ENCODE peak calls at places on chromosomes 1 and 21, in nine cellular contexts. One of them, this sample, is unnamed.

GRCh38 chr21:27192286-27192685 is 225.4 kb upstream of the ADAMTS5 start:
- DNase-seq in fibroblast of lung: peak
- DNase-seq in left lung: no peak
- DNase-seq in lung: no peak
- DNase-seq in RWPE2: no peak
- DNase-seq in PC-3: no peak
- DNase-seq in uterus: no peak
- DNase-seq in transverse colon: no peak
- DNase-seq in cardiac muscle cell: no peak
- DNase-seq in this sample: no peak

GRCh38 chr1:76203132-76203531 is 128.6 kb downstream of the ST6GALNAC3 start:
- DNase-seq in fibroblast of lung: no peak
- DNase-seq in left lung: no peak
- DNase-seq in uterus: no peak
- DNase-seq in transverse colon: no peak
- DNase-seq in PC-3: no peak
- DNase-seq in RWPE2: no peak
- DNase-seq in lung: no peak
- DNase-seq in cardiac muscle cell: no peak
- DNase-seq in this sample: no peak

GRCh38 chr1:161738627-161739287 is 10.8 kb upstream of the DUSP12 start:
- DNase-seq in RWPE2: no peak
- DNase-seq in left lung: peak
- DNase-seq in PC-3: peak
- DNase-seq in transverse colon: peak
- DNase-seq in uterus: no peak
- DNase-seq in cardiac muscle cell: peak
- DNase-seq in fibroblast of lung: peak
- DNase-seq in lung: no peak
- DNase-seq in this sample: peak

GRCh38 chr1:77282187-77282865 is 507 bp downstream of the AK5 start:
- DNase-seq in lung: no peak
- DNase-seq in transverse colon: no peak
- DNase-seq in RWPE2: peak
- DNase-seq in uterus: no peak
- DNase-seq in cardiac muscle cell: no peak
- DNase-seq in left lung: no peak
- DNase-seq in fibroblast of lung: peak
- DNase-seq in PC-3: peak
- DNase-seq in this sample: peak

GRCh38 chr1:186139706-186140105 is 235.3 kb downstream of the TPR start:
- DNase-seq in left lung: no peak
- DNase-seq in PC-3: no peak
- DNase-seq in RWPE2: no peak
- DNase-seq in uterus: no peak
- DNase-seq in transverse colon: no peak
- DNase-seq in lung: no peak
- DNase-seq in fibroblast of lung: peak
- DNase-seq in cardiac muscle cell: peak
- DNase-seq in this sample: no peak

GRCh38 chr1:226763741-226764264 is 24.7 kb upstream of the ITPKB start:
- DNase-seq in lung: no peak
- DNase-seq in fibroblast of lung: peak
- DNase-seq in RWPE2: peak
- DNase-seq in transverse colon: no peak
- DNase-seq in PC-3: peak
- DNase-seq in cardiac muscle cell: peak
- DNase-seq in uterus: peak
- DNase-seq in left lung: no peak
- DNase-seq in this sample: peak

GRCh38 chr1:16348414-16349182 is 3.7 kb downstream of the FBXO42 start:
- DNase-seq in cardiac muscle cell: peak
- DNase-seq in left lung: no peak
- DNase-seq in transverse colon: no peak
- DNase-seq in RWPE2: no peak
- DNase-seq in lung: no peak
- DNase-seq in uterus: no peak
- DNase-seq in PC-3: peak
- DNase-seq in fibroblast of lung: peak
- DNase-seq in this sample: no peak

GRCh38 chr1:52659851-52660596 is 27.1 kb downstream of the SHISAL2A start:
- DNase-seq in transverse colon: no peak
- DNase-seq in fibroblast of lung: no peak
- DNase-seq in PC-3: peak
- DNase-seq in cardiac muscle cell: no peak
- DNase-seq in left lung: no peak
- DNase-seq in lung: no peak
- DNase-seq in uterus: no peak
- DNase-seq in RWPE2: no peak
- DNase-seq in this sample: no peak

GRCh38 chr1:89527256-89527655 is 2.6 kb downstream of the LRRC8B start:
- DNase-seq in PC-3: no peak
- DNase-seq in transverse colon: no peak
- DNase-seq in uterus: no peak
- DNase-seq in fibroblast of lung: no peak
- DNase-seq in lung: no peak
- DNase-seq in RWPE2: no peak
- DNase-seq in left lung: no peak
- DNase-seq in cardiac muscle cell: no peak
- DNase-seq in this sample: no peak

GRCh38 chr1:89527750-89528381 is 3.2 kb downstream of the LRRC8B start:
- DNase-seq in RWPE2: no peak
- DNase-seq in lung: no peak
- DNase-seq in cardiac muscle cell: no peak
- DNase-seq in transverse colon: no peak
- DNase-seq in PC-3: no peak
- DNase-seq in uterus: no peak
- DNase-seq in fibroblast of lung: no peak
- DNase-seq in left lung: no peak
- DNase-seq in this sample: no peak

GRCh38 chr1:89523597-89524368 is 846 bp upstream of the LRRC8B start:
- DNase-seq in uterus: peak
- DNase-seq in lung: no peak
- DNase-seq in PC-3: peak
- DNase-seq in RWPE2: no peak
- DNase-seq in cardiac muscle cell: peak
- DNase-seq in transverse colon: peak
- DNase-seq in left lung: no peak
- DNase-seq in fibroblast of lung: peak
- DNase-seq in this sample: peak

GRCh38 chr1:89524369-89525168 is at the start of gene LRRC8B:
- DNase-seq in PC-3: peak
- DNase-seq in left lung: peak
- DNase-seq in transverse colon: peak
- DNase-seq in fibroblast of lung: peak
- DNase-seq in uterus: peak
- DNase-seq in RWPE2: peak
- DNase-seq in lung: peak
- DNase-seq in cardiac muscle cell: peak
- DNase-seq in this sample: peak

DNA sequence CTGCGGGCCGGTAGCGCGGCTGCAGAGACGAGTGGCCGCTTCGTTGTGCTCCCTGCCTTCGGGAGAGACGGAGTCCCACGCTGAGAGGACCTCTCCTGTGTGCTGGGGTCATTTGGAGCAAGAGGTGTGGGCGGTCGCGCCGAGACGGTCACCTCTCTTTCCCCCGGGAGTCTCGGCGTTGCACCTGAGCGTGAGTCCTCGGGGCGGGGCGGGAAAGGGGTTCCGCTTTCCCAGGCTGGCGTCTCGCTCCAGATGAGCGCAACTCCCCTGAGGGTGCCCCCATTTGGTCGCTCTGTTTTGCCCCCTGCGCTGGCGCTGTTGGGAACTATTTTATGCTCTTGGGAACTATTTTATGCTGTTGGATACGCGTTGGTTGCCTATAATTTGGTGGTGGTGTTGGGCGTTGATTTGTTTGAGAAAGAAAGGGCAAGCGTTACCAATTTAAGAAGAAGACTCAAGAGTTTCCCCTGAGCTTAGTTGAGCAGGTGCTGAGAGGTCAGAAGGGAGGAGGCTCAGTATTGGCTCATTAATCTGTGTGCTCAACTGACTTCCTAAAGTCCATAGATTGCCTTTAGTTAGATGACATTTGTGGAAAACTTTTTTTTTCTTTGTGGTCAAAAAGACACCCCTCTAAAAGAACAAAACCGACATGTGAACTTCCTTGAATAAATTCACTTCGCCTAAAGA is 683 bp downstream of the LRRC8B start:
- DNase-seq in uterus: peak
- DNase-seq in PC-3: no peak
- DNase-seq in cardiac muscle cell: peak
- DNase-seq in RWPE2: peak
- DNase-seq in left lung: peak
- DNase-seq in fibroblast of lung: peak
- DNase-seq in transverse colon: no peak
- DNase-seq in lung: peak
- DNase-seq in this sample: peak
- TF ChIP-seq CTCF in uterus: no peak
- TF ChIP-seq CTCF in PC-3: no peak
- TF ChIP-seq CTCF in cardiac muscle cell: peak
- TF ChIP-seq CTCF in RWPE2: no peak
- TF ChIP-seq CTCF in left lung: no peak
- TF ChIP-seq CTCF in fibroblast of lung: no peak
- TF ChIP-seq CTCF in transverse colon: no peak
- TF ChIP-seq CTCF in lung: no peak
- TF ChIP-seq CTCF in this sample: no peak

GRCh38 chr1:19445417-19446342 is 39.7 kb downstream of the CAPZB start:
- DNase-seq in PC-3: no peak
- DNase-seq in left lung: no peak
- DNase-seq in uterus: no peak
- DNase-seq in cardiac muscle cell: no peak
- DNase-seq in transverse colon: no peak
- DNase-seq in lung: no peak
- DNase-seq in RWPE2: no peak
- DNase-seq in fibroblast of lung: no peak
- DNase-seq in this sample: no peak
- TF ChIP-seq CTCF in PC-3: peak
- TF ChIP-seq CTCF in left lung: no peak
- TF ChIP-seq CTCF in uterus: no peak
- TF ChIP-seq CTCF in cardiac muscle cell: peak
- TF ChIP-seq CTCF in transverse colon: peak
- TF ChIP-seq CTCF in lung: no peak
- TF ChIP-seq CTCF in RWPE2: peak
- TF ChIP-seq CTCF in fibroblast of lung: peak
- TF ChIP-seq CTCF in this sample: no peak

GRCh38 chr1:169456029-169456428 is 28.8 kb upstream of the CCDC181 start:
- DNase-seq in cardiac muscle cell: peak
- DNase-seq in left lung: no peak
- DNase-seq in uterus: no peak
- DNase-seq in RWPE2: no peak
- DNase-seq in PC-3: peak
- DNase-seq in lung: no peak
- DNase-seq in transverse colon: no peak
- DNase-seq in fibroblast of lung: no peak
- DNase-seq in this sample: no peak

GRCh38 chr1:169461390-169462001 is 24.2 kb downstream of the SLC19A2 start:
- DNase-seq in left lung: no peak
- DNase-seq in transverse colon: no peak
- DNase-seq in fibroblast of lung: no peak
- DNase-seq in uterus: no peak
- DNase-seq in PC-3: no peak
- DNase-seq in lung: no peak
- DNase-seq in cardiac muscle cell: no peak
- DNase-seq in RWPE2: no peak
- DNase-seq in this sample: no peak

GRCh38 chr1:169462385-169462784 is 23.4 kb downstream of the SLC19A2 start:
- DNase-seq in cardiac muscle cell: no peak
- DNase-seq in fibroblast of lung: no peak
- DNase-seq in left lung: no peak
- DNase-seq in transverse colon: no peak
- DNase-seq in uterus: no peak
- DNase-seq in RWPE2: no peak
- DNase-seq in PC-3: no peak
- DNase-seq in lung: no peak
- DNase-seq in this sample: no peak

GRCh38 chr1:169457443-169457842 is 28.3 kb downstream of the SLC19A2 start:
- DNase-seq in left lung: no peak
- DNase-seq in uterus: no peak
- DNase-seq in transverse colon: no peak
- DNase-seq in RWPE2: no peak
- DNase-seq in PC-3: no peak
- DNase-seq in lung: no peak
- DNase-seq in cardiac muscle cell: no peak
- DNase-seq in fibroblast of lung: no peak
- DNase-seq in this sample: no peak

DNA sequence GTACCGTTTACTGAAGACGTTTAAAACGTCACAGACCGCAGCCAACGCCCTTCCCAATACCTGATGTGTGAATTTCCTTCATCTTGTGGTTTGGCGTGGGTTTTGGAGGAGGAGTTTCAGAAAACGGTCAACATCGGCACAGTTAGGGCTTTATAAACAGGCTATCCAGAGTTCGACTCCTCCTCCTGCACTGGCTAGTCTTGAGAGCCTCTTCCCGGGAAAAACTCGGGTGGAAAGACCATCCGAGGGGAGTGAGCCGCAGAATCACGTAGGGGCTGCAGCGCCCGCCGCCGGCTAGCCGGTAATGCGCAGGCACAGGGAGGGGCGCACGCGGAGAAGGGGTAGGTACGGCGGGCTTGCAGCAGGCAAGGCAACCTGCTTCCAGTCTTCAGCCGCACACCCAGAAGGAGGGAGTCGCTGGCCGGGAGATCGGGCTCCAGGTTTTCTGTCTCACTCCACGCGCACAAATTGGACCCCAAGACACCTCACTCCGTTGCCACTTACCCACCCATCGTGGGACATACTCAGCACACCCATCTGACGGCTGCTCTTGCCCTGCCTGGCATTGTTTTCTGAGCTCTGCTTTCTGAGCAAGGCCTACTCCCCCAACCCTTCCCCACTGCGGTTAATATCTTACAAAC is 25.4 kb downstream of the SLC19A2 start:
- DNase-seq in RWPE2: peak
- DNase-seq in PC-3: no peak
- DNase-seq in uterus: no peak
- DNase-seq in cardiac muscle cell: peak
- DNase-seq in fibroblast of lung: peak
- DNase-seq in left lung: peak
- DNase-seq in transverse colon: no peak
- DNase-seq in lung: no peak
- DNase-seq in this sample: no peak
- TF ChIP-seq CTCF in RWPE2: no peak
- TF ChIP-seq CTCF in PC-3: no peak
- TF ChIP-seq CTCF in uterus: no peak
- TF ChIP-seq CTCF in cardiac muscle cell: peak
- TF ChIP-seq CTCF in fibroblast of lung: no peak
- TF ChIP-seq CTCF in left lung: no peak
- TF ChIP-seq CTCF in transverse colon: no peak
- TF ChIP-seq CTCF in lung: no peak
- TF ChIP-seq CTCF in this sample: no peak

GRCh38 chr1:245301162-245301580 is 146.4 kb downstream of the KIF26B start:
- DNase-seq in PC-3: no peak
- DNase-seq in lung: no peak
- DNase-seq in uterus: no peak
- DNase-seq in transverse colon: no peak
- DNase-seq in fibroblast of lung: peak
- DNase-seq in left lung: no peak
- DNase-seq in cardiac muscle cell: peak
- DNase-seq in RWPE2: no peak
- DNase-seq in this sample: no peak

GRCh38 chr1:245298781-245299180 is 144.0 kb downstream of the KIF26B start:
- DNase-seq in uterus: no peak
- DNase-seq in lung: no peak
- DNase-seq in PC-3: no peak
- DNase-seq in RWPE2: no peak
- DNase-seq in left lung: no peak
- DNase-seq in fibroblast of lung: peak
- DNase-seq in cardiac muscle cell: peak
- DNase-seq in transverse colon: no peak
- DNase-seq in this sample: no peak

GRCh38 chr1:245306020-245306419 is 151.2 kb downstream of the KIF26B start:
- DNase-seq in transverse colon: no peak
- DNase-seq in PC-3: no peak
- DNase-seq in left lung: no peak
- DNase-seq in uterus: no peak
- DNase-seq in lung: no peak
- DNase-seq in cardiac muscle cell: no peak
- DNase-seq in RWPE2: no peak
- DNase-seq in fibroblast of lung: no peak
- DNase-seq in this sample: no peak

GRCh38 chr1:245304698-245305097 is 149.9 kb downstream of the KIF26B start:
- DNase-seq in fibroblast of lung: no peak
- DNase-seq in transverse colon: no peak
- DNase-seq in lung: no peak
- DNase-seq in uterus: no peak
- DNase-seq in cardiac muscle cell: no peak
- DNase-seq in RWPE2: no peak
- DNase-seq in left lung: no peak
- DNase-seq in PC-3: no peak
- DNase-seq in this sample: no peak

GRCh38 chr1:245301921-245302320 is 147.1 kb downstream of the KIF26B start:
- DNase-seq in RWPE2: no peak
- DNase-seq in cardiac muscle cell: no peak
- DNase-seq in uterus: no peak
- DNase-seq in left lung: no peak
- DNase-seq in PC-3: no peak
- DNase-seq in fibroblast of lung: no peak
- DNase-seq in lung: no peak
- DNase-seq in transverse colon: no peak
- DNase-seq in this sample: no peak
- TF ChIP-seq CTCF in RWPE2: no peak
- TF ChIP-seq CTCF in cardiac muscle cell: no peak
- TF ChIP-seq CTCF in uterus: no peak
- TF ChIP-seq CTCF in left lung: no peak
- TF ChIP-seq CTCF in PC-3: no peak
- TF ChIP-seq CTCF in fibroblast of lung: no peak
- TF ChIP-seq CTCF in lung: no peak
- TF ChIP-seq CTCF in transverse colon: no peak
- TF ChIP-seq CTCF in this sample: no peak

This sample was measured in GM20000.